ENCODE peak calls at places on chromosomes 3 and 15, in five cellular contexts. D is iris pigment epithelial cell, M is heart right ventricle, I is BJ, T is EL. Y is an unnamed sample.

GRCh38 chr3:127784865-127785710 is 37.2 kb downstream of the MGLL start:
- DNase-seq in D (no peak), M (no peak), I (no peak), T (no peak), Y (no peak)

GRCh38 chr3:155065537-155065936 is 14.6 kb upstream of the MME start:
- DNase-seq in M (no peak), D (peak), T (peak), I (peak), Y (peak)

GRCh38 chr3:50164056-50164455 is 8.9 kb downstream of the SEMA3F start:
- DNase-seq in D (peak), M (no peak), I (peak), T (peak), Y (peak)

GRCh38 chr3:51396401-51396800 is 5.3 kb downstream of the RBM15B start:
- DNase-seq in M (no peak), T (no peak), I (no peak), D (no peak), Y (no peak)

GRCh38 chr3:108489776-108490175 is 20.6 kb downstream of the MYH15 start:
- DNase-seq in I (no peak), T (peak), M (peak), D (peak), Y (no peak)

GRCh38 chr3:13420817-13421755 is 964 bp upstream of the NUP210 start:
- DNase-seq in T (no peak), I (no peak), M (no peak), D (no peak), Y (no peak)

GRCh38 chr3:190326930-190327329 is 4.7 kb upstream of the CLDN1 start:
- DNase-seq in I (peak), T (peak), M (peak), D (peak), Y (no peak)

GRCh38 chr3:32593903-32594525 is 23.4 kb upstream of the DYNC1LI1 start:
- DNase-seq in M (no peak), T (peak), I (no peak), D (peak), Y (peak)

GRCh38 chr15:82047493-82048446 is 2.0 kb upstream of the MEX3B start:
- DNase-seq in T (no peak), M (peak), D (peak), I (no peak), Y (no peak)

GRCh38 chr3:12782172-12782815 is 14.2 kb upstream of the CAND2 start:
- DNase-seq in M (no peak), I (no peak), D (peak), T (no peak), Y (no peak)

Y was measured in epithelial cell of prostate.